ENCODE peak calls at places on chromosome 2, in six cellular contexts. B is brain microvascular endothelial cell; S is transverse colon; A is cardiac muscle cell; Y is substantia nigra; J is effector memory CD4-positive, alpha-beta T cell. X is an unnamed sample.
A peak's percentile ranks its signal among the peaks of the same experiment; 100 is the strongest.

GRCh38 chr2:110735366-110735765 is 3.0 kb downstream of the ACOXL start:
- DNase-seq in B (no peak), S (no peak), A (peak; percentile 52), Y (no peak), J (no peak), X (no peak)

GRCh38 chr2:62201307-62201706 is 5.4 kb downstream of the B3GNT2 start:
- DNase-seq in B (no peak), S (no peak), A (no peak), Y (no peak), J (no peak), X (no peak)

GRCh38 chr2:183291436-183291835 is 167.2 kb downstream of the NUP35 start:
- DNase-seq in B (no peak), S (no peak), A (no peak), Y (no peak), J (no peak), X (no peak)

GRCh38 chr2:197423307-197423706 is 11.5 kb downstream of the SF3B1 start:
- DNase-seq in B (no peak), S (no peak), A (no peak), Y (no peak), J (no peak), X (no peak)

GRCh38 chr2:239400000-239400831 is 604 bp downstream of the HDAC4 start:
- DNase-seq in B (no peak), S (peak; percentile 37), A (peak; percentile 10), Y (no peak), J (no peak), X (peak; percentile 17)

GRCh38 chr2:63058742-63059433 is 8.3 kb downstream of the OTX1 start:
- DNase-seq in B (no peak), S (peak; percentile 9), A (no peak), Y (no peak), J (no peak), X (no peak)

GRCh38 chr2:46878240-46878877 is 37.2 kb downstream of the MCFD2 start:
- DNase-seq in B (no peak), S (no peak), A (no peak), Y (no peak), J (no peak), X (no peak)

GRCh38 chr2:71784734-71785549 is 331.6 kb downstream of the DYSF start:
- DNase-seq in B (peak; percentile 51), S (no peak), A (no peak), Y (no peak), J (no peak), X (no peak)

GRCh38 chr2:218501665-218502064 is 66.5 kb downstream of the USP37 start:
- DNase-seq in B (peak; percentile 4), S (no peak), A (peak; percentile 82), Y (no peak), J (no peak), X (no peak)

GRCh38 chr2:191635333-191636234 is 42.4 kb upstream of the NABP1 start:
- DNase-seq in B (peak; percentile 76), S (no peak), A (peak; percentile 67), Y (no peak), J (no peak), X (no peak)

GRCh38 chr2:202267495-202267894 is 1.9 kb downstream of the NOP58 start:
- DNase-seq in B (no peak), S (no peak), A (no peak), Y (no peak), J (no peak), X (no peak)

GRCh38 chr2:45763256-45763655 is 111.8 kb downstream of the PRKCE start:
- DNase-seq in B (no peak), S (no peak), A (no peak), Y (no peak), J (no peak), X (no peak)

GRCh38 chr2:45435316-45435715 is 175.8 kb downstream of the SRBD1 start:
- DNase-seq in B (peak; percentile 86), S (no peak), A (peak; percentile 11), Y (no peak), J (no peak), X (peak; percentile 12)

GRCh38 chr2:238820909-238821308 is 27.0 kb upstream of the TWIST2 start:
- DNase-seq in B (no peak), S (no peak), A (peak; percentile 21), Y (no peak), J (no peak), X (no peak)

GRCh38 chr2:173451137-173451536 is 96.5 kb downstream of the CDCA7 start:
- DNase-seq in B (no peak), S (no peak), A (no peak), Y (no peak), J (no peak), X (no peak)

GRCh38 chr2:100674671-100675070 is 111.9 kb downstream of the PDCL3 start:
- DNase-seq in B (no peak), S (no peak), A (no peak), Y (no peak), J (no peak), X (no peak)

DNA sequence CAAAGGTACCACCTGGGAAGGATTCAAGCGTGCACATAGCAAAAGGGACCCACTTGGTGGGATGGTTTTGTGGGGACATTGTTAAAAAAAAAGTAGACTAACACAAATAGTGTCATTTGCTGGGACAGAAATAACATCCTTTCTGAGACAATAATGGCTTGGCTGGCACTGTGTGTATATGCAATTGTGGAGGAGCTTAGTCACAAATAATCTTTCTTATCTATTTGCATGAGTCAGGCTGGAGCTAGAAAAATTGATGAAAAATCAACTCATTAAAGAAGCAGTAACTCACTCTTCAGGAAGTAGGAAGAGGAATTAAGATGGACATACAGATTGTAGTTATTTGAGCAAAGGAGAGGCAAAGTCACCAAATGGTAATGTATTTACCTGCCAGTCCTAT is 29.5 kb upstream of the ITGB6 start:
- DNase-seq in B (peak; percentile 69), S (no peak), A (peak; percentile 60), Y (no peak), J (no peak), X (no peak)
- H3K27ac ChIP-seq in B (peak overlapping the region; percentile 99), S (no peak overlapping the region), A (no peak overlapping the region), Y (no peak overlapping the region), J (no peak overlapping the region), X (no peak overlapping the region)

GRCh38 chr2:60335533-60336237 is 217.8 kb downstream of the BCL11A start:
- DNase-seq in B (no peak), S (no peak), A (no peak), Y (no peak), J (no peak), X (no peak)

GRCh38 chr2:60334610-60335009 is 218.8 kb downstream of the BCL11A start:
- DNase-seq in B (no peak), S (no peak), A (no peak), Y (no peak), J (no peak), X (no peak)

GRCh38 chr2:60329225-60329624 is 224.2 kb downstream of the BCL11A start:
- DNase-seq in B (no peak), S (no peak), A (no peak), Y (no peak), J (no peak), X (no peak)

GRCh38 chr2:60333264-60333663 is 220.2 kb downstream of the BCL11A start:
- DNase-seq in B (no peak), S (no peak), A (no peak), Y (no peak), J (no peak), X (no peak)

DNA sequence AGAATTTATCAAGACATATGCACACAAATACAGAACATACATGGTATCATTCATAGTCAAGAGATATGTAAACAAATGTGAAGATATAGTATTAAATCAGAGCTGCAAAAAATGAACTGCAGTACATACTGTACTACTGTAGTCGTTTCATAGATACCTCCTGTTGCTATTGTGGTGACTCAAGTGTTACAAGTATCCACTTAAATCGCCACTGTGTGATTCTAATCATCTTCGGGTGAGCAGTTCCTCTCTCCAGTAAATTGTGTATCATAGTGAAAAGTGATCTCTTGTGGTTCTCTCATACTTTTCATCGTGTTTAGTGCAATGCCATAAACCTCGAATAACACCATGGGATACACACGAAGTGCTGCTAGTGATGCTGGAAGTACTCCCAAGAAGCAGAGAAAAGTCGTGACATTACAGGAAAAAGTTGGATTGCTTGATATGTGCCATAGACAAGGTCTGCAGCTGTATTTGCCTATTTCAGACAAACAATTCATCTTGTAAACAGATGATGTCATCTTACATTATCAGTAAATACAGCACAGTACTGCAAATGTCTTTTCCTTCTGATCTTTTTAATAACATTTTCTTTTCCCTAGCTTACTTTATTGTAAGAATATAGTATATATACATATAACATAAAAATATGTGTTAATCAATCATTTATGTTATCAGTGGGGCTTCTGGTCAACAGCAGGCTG is 222.2 kb downstream of the BCL11A start:
- DNase-seq in B (peak; percentile 11), S (no peak), A (no peak), Y (no peak), J (no peak), X (no peak)
- H3K27ac ChIP-seq in B (no peak overlapping the region), S (no peak overlapping the region), A (no peak overlapping the region), Y (no peak overlapping the region), J (no peak overlapping the region), X (no peak overlapping the region)

GRCh38 chr2:12931211-12931844 is 214.6 kb downstream of the TRIB2 start:
- DNase-seq in B (no peak), S (no peak), A (peak; percentile 78), Y (no peak), J (no peak), X (peak; percentile 9)

GRCh38 chr2:12932192-12932591 is 215.5 kb downstream of the TRIB2 start:
- DNase-seq in B (no peak), S (no peak), A (no peak), Y (no peak), J (no peak), X (no peak)

GRCh38 chr2:12935726-12936125 is 219.0 kb downstream of the TRIB2 start:
- DNase-seq in B (no peak), S (no peak), A (no peak), Y (no peak), J (no peak), X (no peak)

GRCh38 chr2:12935226-12935625 is 218.5 kb downstream of the TRIB2 start:
- DNase-seq in B (no peak), S (no peak), A (no peak), Y (no peak), J (no peak), X (no peak)

DNA sequence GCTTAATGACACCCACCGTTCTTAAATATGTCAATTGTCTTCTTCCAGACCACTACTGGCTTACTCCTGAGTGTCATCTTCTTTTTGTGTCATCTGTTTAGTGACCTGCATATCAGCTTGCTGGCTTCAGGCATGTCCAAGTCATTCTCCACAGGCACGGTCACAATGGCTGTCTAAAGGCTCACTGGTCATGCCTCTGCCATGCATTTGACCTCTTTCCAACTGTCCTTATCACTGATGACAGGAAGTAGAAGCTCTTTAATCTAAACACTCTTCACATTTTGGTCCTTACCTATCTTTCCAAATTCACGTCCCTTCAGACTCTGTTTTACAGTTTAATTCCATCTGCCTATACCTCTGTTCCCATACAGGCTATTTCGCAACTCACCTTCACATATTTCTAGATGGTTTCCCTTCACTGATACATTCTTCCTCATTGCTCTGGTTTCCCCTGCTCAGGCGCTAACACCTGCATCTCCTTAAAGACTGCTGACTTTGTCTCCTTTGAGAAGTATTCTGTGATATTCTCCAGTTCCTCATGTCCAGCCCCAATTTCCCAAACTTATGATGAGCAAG is 217.5 kb downstream of the TRIB2 start:
- DNase-seq in B (no peak), S (no peak), A (no peak), Y (no peak), J (no peak), X (peak; percentile 21)
- H3K27ac ChIP-seq in B (no peak overlapping the region), S (no peak overlapping the region), A (no peak overlapping the region), Y (no peak overlapping the region), J (no peak overlapping the region), X (no peak overlapping the region)

DNA sequence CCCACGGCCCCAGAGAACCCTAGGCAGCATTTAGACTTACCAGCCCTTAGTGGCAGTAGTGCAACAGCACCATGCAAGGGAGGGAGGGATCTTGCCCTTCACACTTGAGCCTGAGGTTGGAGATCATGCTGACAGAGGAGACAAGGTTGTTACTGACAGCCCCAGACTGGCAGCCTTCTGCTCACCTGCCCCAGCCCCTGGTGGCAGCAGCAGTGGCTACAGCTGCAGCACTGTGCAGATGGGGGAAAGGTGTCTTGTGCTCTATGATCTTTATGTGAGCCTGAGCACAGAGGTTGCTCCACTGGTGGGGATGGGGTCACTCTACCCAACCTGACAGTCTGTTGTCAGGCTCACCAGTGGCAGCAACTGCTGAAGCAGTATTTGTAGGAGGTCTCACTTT is 501.2 kb upstream of the LRRTM4 start:
- DNase-seq in B (no peak), S (no peak), A (no peak), Y (no peak), J (no peak), X (no peak)
- H3K27ac ChIP-seq in B (no peak overlapping the region), S (no peak overlapping the region), A (no peak overlapping the region), Y (no peak overlapping the region), J (no peak overlapping the region), X (no peak overlapping the region)

X was measured in K562.